ENCODE peak calls at places on chromosomes 4 and X, in eight cellular contexts. B, N, W, O, R, J, M and Y are unnamed samples.

GRCh38 chr4:30535255-30535654 is 184.9 kb upstream of the PCDH7 start:
- DNase-seq in J (peak), O (no peak), W (no peak), R (no peak), N (no peak), M (no peak), B (no peak), Y (no peak)

GRCh38 chr4:99979872-99980271 is 29.8 kb upstream of the H2AZ1 start:
- DNase-seq in J (peak), O (no peak), R (no peak), B (no peak), N (no peak), W (no peak), M (no peak), Y (no peak)

GRCh38 chr4:81806485-81806884 is 334.8 kb upstream of the RASGEF1B start:
- DNase-seq in R (no peak), J (no peak), B (no peak), O (no peak), N (no peak), W (no peak), M (no peak), Y (no peak)

GRCh38 chr4:87844476-87844875 is 11.7 kb downstream of the MEPE start:
- DNase-seq in J (peak), B (no peak), M (no peak), O (no peak), R (no peak), W (no peak), N (no peak), Y (no peak)

GRCh38 chr4:90183254-90183653 is 56.1 kb downstream of the CCSER1 start:
- DNase-seq in J (no peak), B (no peak), M (peak), N (peak), O (no peak), W (no peak), R (no peak), Y (no peak)

GRCh38 chr4:84032372-84032771 is 466.7 kb downstream of the NKX6-1 start:
- DNase-seq in J (no peak), R (no peak), W (no peak), M (no peak), N (no peak), B (no peak), O (no peak), Y (no peak)

GRCh38 chr4:74531952-74532794 is 87.2 kb downstream of the AREG start:
- DNase-seq in M (peak), B (no peak), O (peak), N (peak), J (peak), W (peak), R (no peak), Y (no peak)

GRCh38 chrX:6149231-6149870 is 79.3 kb downstream of the NLGN4X start:
- DNase-seq in J (no peak), M (no peak), B (no peak), W (no peak), R (no peak), O (no peak), N (no peak), Y (no peak)

GRCh38 chr4:2843909-2844584 is 403 bp downstream of the ADD1 start:
- DNase-seq in J (peak), W (no peak), M (peak), O (no peak), N (no peak), B (no peak), R (no peak), Y (peak)

GRCh38 chrX:39519213-39519544 is 578.6 kb downstream of the BCOR start:
- DNase-seq in J (peak), O (no peak), M (no peak), N (no peak), W (no peak), B (no peak), R (no peak), Y (no peak)

GRCh38 chr4:166324321-166324720 is 451.3 kb downstream of the TLL1 start:
- DNase-seq in M (peak), N (peak), B (no peak), W (peak), O (no peak), R (no peak), J (peak), Y (no peak)

GRCh38 chrX:120769576-120770341 is 105.9 kb downstream of the CT47B1 start:
- DNase-seq in J (peak), W (peak), O (no peak), B (peak), N (peak), R (no peak), M (peak), Y (no peak)

GRCh38 chrX:102835504-102836146 is 101.4 kb upstream of the RAB40AL start:
- DNase-seq in O (no peak), J (peak), N (no peak), B (no peak), R (no peak), M (peak), W (no peak), Y (no peak)

GRCh38 chrX:46637937-46638336 is 64.4 kb downstream of the CHST7 start:
- DNase-seq in R (no peak), J (no peak), B (no peak), O (no peak), N (no peak), W (no peak), M (no peak), Y (no peak)

GRCh38 chr4:138869165-138869564 is 146.4 kb upstream of the NOCT start:
- DNase-seq in R (no peak), W (no peak), J (peak), N (no peak), B (no peak), O (no peak), M (no peak), Y (no peak)

GRCh38 chrX:129769467-129770154 is 10.1 kb upstream of the SASH3 start:
- DNase-seq in B (no peak), O (no peak), M (no peak), R (no peak), W (no peak), J (no peak), N (no peak), Y (no peak)